ENCODE peak calls at places on chromosome 15, in five cellular contexts. M, Z, F, K and I are unnamed samples.

GRCh38 chr15:36191459-36191858 is 388.0 kb upstream of the CDIN1 start:
- DNase-seq in M (no peak), Z (no peak), F (no peak), K (no peak), I (no peak)

GRCh38 chr15:45704329-45705249 is 69.8 kb downstream of the SQOR start:
- DNase-seq in M (no peak), Z (no peak), F (no peak), K (no peak), I (no peak)

GRCh38 chr15:43517354-43518072 is at the start of gene MAP1A:
- DNase-seq in M (no peak), Z (peak; percentile 82), F (peak; percentile 80), K (no peak), I (peak; percentile 80)

GRCh38 chr15:64599226-64599625 is 138.8 kb downstream of the ZNF609 start:
- DNase-seq in M (no peak), Z (no peak), F (no peak), K (no peak), I (no peak)

GRCh38 chr15:29220852-29221251 is 48.8 kb downstream of the NSMCE3 start:
- DNase-seq in M (no peak), Z (no peak), F (no peak), K (no peak), I (no peak)

GRCh38 chr15:81492303-81492702 is 118.3 kb upstream of the TMC3 start:
- DNase-seq in M (no peak), Z (no peak), F (no peak), K (no peak), I (no peak)

GRCh38 chr15:99385865-99386264 is 134.6 kb downstream of the LRRC28 start:
- DNase-seq in M (no peak), Z (no peak), F (no peak), K (no peak), I (peak; percentile 63)

GRCh38 chr15:34773013-34773412 is 18.2 kb upstream of the GJD2 start:
- DNase-seq in M (no peak), Z (no peak), F (no peak), K (no peak), I (no peak)

GRCh38 chr15:23387791-23388190 is 33.2 kb downstream of the GOLGA8S start:
- DNase-seq in M (no peak), Z (no peak), F (no peak), K (no peak), I (no peak)

GRCh38 chr15:89329329-89330084 is 5.1 kb downstream of the POLG start:
- DNase-seq in M (no peak), Z (no peak), F (peak; percentile 44), K (no peak), I (no peak)

GRCh38 chr15:36177590-36178281 is 401.7 kb upstream of the CDIN1 start:
- DNase-seq in M (no peak), Z (no peak), F (no peak), K (no peak), I (no peak)

GRCh38 chr15:62558640-62559039 is 393.6 kb upstream of the C2CD4B start:
- DNase-seq in M (no peak), Z (no peak), F (no peak), K (no peak), I (no peak)

GRCh38 chr15:57327985-57328471 is 48.3 kb upstream of the CGNL1 start:
- DNase-seq in M (no peak), Z (no peak), F (no peak), K (no peak), I (no peak)

GRCh38 chr15:56931674-56932507 is 13.4 kb downstream of the TCF12 start:
- DNase-seq in M (no peak), Z (no peak), F (no peak), K (no peak), I (no peak)

GRCh38 chr15:68208136-68208535 is 3.0 kb upstream of the CALML4 start:
- DNase-seq in M (no peak), Z (no peak), F (peak; percentile 52), K (no peak), I (peak; percentile 8)
- H3K4me3 ChIP-seq in M (no peak overlapping the region), Z (no peak overlapping the region), F (no peak overlapping the region), K (no peak overlapping the region), I (no peak overlapping the region)

GRCh38 chr15:70159397-70160009 is 61.8 kb upstream of the TLE3 start:
- DNase-seq in M (no peak), Z (peak; percentile 88), F (no peak), K (no peak), I (no peak)
- H3K27me3 ChIP-seq in M (no peaks in the 10 kb centered on the region), Z (no peaks in the 10 kb centered on the region), F (no peaks in the 10 kb centered on the region), K (peaks cover 66% of the 10 kb centered on the region), I (peaks cover 3% of the 10 kb centered on the region)

DNA sequence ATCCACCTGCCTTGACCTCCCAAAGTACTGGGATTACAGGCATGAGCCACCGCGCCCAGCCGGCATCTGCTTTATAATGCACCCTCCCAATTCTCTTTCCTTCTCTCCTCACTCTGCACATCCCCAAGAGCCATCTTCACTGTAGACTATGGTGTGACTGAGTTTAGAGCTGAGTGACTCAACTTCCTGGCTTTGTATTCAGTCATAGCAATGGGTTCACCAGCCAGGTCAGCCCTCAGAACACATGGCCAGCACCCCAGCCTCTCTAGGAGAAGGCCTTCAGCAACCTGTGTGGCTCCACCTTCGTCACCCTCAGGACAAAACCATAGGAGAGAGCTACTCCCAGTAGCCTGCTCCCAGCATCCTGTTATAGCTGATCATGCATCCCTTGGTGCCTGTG is 33.0 kb downstream of the ARID3B start:
- DNase-seq in M (no peak), Z (no peak), F (no peak), K (no peak), I (no peak)
- H3K36me3 ChIP-seq in M (peaks cover 81% of the 10 kb centered on the region), Z (peaks cover 69% of the 10 kb centered on the region), F (peaks cover 57% of the 10 kb centered on the region), K (peaks cover 7% of the 10 kb centered on the region), I (peaks cover 73% of the 10 kb centered on the region)

DNA sequence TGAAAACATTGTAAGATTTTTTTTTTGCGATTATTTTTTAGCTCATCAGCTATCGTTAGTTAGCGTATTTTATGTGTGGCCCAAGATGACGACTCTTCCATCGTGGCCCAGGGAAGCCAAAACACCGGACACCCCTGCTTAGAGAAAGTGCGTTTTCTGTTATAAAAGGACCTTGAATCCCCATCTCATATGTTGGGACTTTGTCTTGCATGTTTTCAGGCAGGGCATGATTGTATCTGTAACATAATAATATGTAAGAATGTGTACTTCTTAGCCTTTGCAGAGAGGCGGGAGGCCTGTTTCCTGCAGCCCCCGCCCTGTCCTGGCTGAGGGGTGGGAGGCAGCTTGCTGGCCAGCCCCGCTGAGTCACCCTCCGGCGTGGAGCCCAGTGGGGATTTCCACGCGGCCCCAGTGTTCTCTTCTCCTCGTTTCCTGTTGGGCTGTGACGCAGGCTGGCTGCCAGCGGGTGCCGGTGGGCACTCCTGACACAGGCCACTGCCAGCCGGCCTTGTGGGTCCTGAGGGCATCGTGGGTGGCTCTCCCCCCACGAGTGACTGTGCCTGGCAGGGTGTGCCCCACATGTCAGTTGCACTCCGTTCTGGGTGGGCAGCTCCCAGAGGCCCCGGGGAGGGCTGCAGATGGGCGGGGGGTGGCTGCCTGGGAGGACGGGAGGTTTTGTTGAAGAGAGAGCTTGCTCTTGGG is 55.6 kb downstream of the SMAD3 start:
- DNase-seq in M (peak; percentile 89), Z (no peak), F (peak; percentile 97), K (peak; percentile 44), I (no peak)
- H3K4me3 ChIP-seq in M (peak overlapping the region; percentile 26), Z (no peak overlapping the region), F (peak overlapping the region; percentile 25), K (no peak overlapping the region), I (no peak overlapping the region)

DNA sequence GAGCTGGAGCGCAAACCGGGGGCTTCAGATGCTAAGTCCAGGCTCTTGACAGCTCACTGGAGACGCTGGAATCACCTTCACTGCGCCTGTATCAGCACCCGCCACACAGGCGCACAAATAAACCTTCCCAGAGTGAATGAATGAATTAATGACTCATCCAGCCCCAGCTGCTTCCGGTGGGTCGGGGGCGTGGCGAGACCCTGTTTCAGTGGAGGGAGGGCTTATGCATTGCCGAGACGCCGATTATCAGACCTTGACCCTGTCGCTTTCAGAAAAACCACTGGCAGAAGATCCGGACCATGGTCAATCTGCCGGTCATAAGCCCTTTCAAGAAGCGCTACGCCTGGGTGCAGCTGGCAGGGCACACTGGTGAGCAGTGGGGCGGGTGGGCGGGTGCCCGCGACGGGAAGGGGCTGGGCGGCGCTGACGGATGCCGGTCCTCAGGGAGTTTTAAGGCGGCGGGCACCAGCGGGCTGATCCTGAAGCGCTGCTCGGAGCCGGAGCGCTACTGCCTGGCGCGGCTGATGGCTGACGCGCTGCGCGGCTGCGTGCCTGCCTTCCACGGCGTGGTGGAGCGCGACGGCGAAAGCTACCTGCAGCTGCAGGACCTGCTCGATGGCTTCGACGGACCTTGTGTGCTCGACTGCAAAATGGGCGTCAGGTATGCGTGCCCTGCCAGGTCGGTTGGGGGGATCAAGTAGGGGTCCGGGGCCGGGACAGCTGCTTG is 7.7 kb downstream of the ITPKA start:
- DNase-seq in M (no peak), Z (no peak), F (no peak), K (no peak), I (no peak)
- H3K27me3 ChIP-seq in M (peaks cover 50% of the 10 kb centered on the region), Z (no peaks in the 10 kb centered on the region), F (no peaks in the 10 kb centered on the region), K (peaks cover 100% of the 10 kb centered on the region), I (no peaks in the 10 kb centered on the region)